ENCODE peak calls at places on chromosomes 4 and X, in four cellular contexts. N, E, S and M are unnamed samples.

GRCh38 chr4:22988526-22988925 is 295.8 kb downstream of the GBA3 start:
- DNase-seq in N (no peak), E (no peak), S (no peak), M (no peak)

GRCh38 chr4:3270141-3270611 is 21.2 kb downstream of the MSANTD1 start:
- DNase-seq in N (no peak), E (no peak), S (no peak), M (no peak)

GRCh38 chr4:78938474-78938867 is 767 bp downstream of the PAQR3 start:
- DNase-seq in N (peak), E (no peak), S (no peak), M (no peak)

GRCh38 chrX:70452143-70452733 is 7.6 kb downstream of the DLG3 start:
- DNase-seq in N (peak), E (peak), S (peak), M (peak)

GRCh38 chr4:98739718-98740117 is 81.3 kb upstream of the TSPAN5 start:
- DNase-seq in N (no peak), E (no peak), S (no peak), M (no peak)

GRCh38 chr4:183449193-183449888 is 4.9 kb downstream of the CDKN2AIP start:
- DNase-seq in N (peak), E (no peak), S (no peak), M (no peak)

GRCh38 chr4:36230523-36230922 is 13.8 kb downstream of the ARAP2 start:
- DNase-seq in N (no peak), E (no peak), S (no peak), M (no peak)

GRCh38 chr4:77181737-77182136 is 24.7 kb downstream of the CCNG2 start:
- DNase-seq in N (no peak), E (no peak), S (no peak), M (no peak)

GRCh38 chrX:36609653-36610585 is 398.2 kb upstream of the FAM47C start:
- DNase-seq in N (no peak), E (no peak), S (no peak), M (no peak)

GRCh38 chrX:112147206-112147605 is 64.6 kb upstream of the TRPC5 start:
- DNase-seq in N (no peak), E (no peak), S (no peak), M (no peak)

GRCh38 chrX:117610806-117611205 is 505.8 kb downstream of the KLHL13 start:
- DNase-seq in N (no peak), E (no peak), S (no peak), M (no peak)

GRCh38 chr4:109816082-109816442 is 500 bp downstream of the GAR1 start:
- DNase-seq in N (peak), E (peak), S (peak), M (no peak)

GRCh38 chr4:77538574-77539157 is 67.0 kb upstream of the CXCL13 start:
- DNase-seq in N (peak), E (no peak), S (no peak), M (peak)

GRCh38 chrX:136619889-136620505 is 28.0 kb upstream of the CD40LG start:
- DNase-seq in N (no peak), E (no peak), S (no peak), M (no peak)

GRCh38 chrX:152735101-152735500 is 1.5 kb downstream of the MAGEA12 start:
- DNase-seq in N (no peak), E (no peak), S (no peak), M (no peak)

GRCh38 chrX:40106677-40107290 is 9.0 kb upstream of the BCOR start:
- DNase-seq in N (no peak), E (no peak), S (no peak), M (no peak)

GRCh38 chr4:86670739-86671138 is 76.6 kb downstream of the PTPN13 start:
- DNase-seq in N (peak), E (no peak), S (no peak), M (peak)

GRCh38 chrX:23854945-23855344 is 52.8 kb downstream of the APOO start:
- DNase-seq in N (peak), E (no peak), S (no peak), M (no peak)

GRCh38 chrX:136204571-136204970 is 46.6 kb downstream of the MAP7D3 start:
- DNase-seq in N (peak), E (no peak), S (peak), M (peak)

GRCh38 chr4:136706942-136707341 is 825.4 kb downstream of the PCDH18 start:
- DNase-seq in N (no peak), E (no peak), S (no peak), M (no peak)

GRCh38 chrX:54748626-54749025 is 49.4 kb downstream of the ITIH6 start:
- DNase-seq in N (no peak), E (no peak), S (no peak), M (no peak)

GRCh38 chr4:47933798-47934197 is 19.4 kb upstream of the NFXL1 start:
- DNase-seq in N (peak), E (no peak), S (no peak), M (peak)

GRCh38 chr4:177446571-177446970 is 4.3 kb upstream of the AGA start:
- DNase-seq in N (no peak), E (no peak), S (no peak), M (no peak)

GRCh38 chr4:82043081-82043808 is 330.5 kb downstream of the HNRNPD start:
- DNase-seq in N (no peak), E (no peak), S (no peak), M (no peak)

GRCh38 chr4:57550143-57550542 is 440.0 kb upstream of the IGFBP7 start:
- DNase-seq in N (no peak), E (no peak), S (no peak), M (no peak)

GRCh38 chr4:147772056-147772455 is 40.2 kb downstream of the ARHGAP10 start:
- DNase-seq in N (no peak), E (no peak), S (no peak), M (no peak)

GRCh38 chrX:150257348-150258175 is 105.6 kb upstream of the MAMLD1 start:
- DNase-seq in N (no peak), E (no peak), S (no peak), M (no peak)

GRCh38 chr4:61555789-61556188 is 355.7 kb downstream of the ADGRL3 start:
- DNase-seq in N (peak), E (no peak), S (no peak), M (peak)

GRCh38 chrX:39740078-39740477 is 357.7 kb downstream of the BCOR start:
- DNase-seq in N (no peak), E (no peak), S (no peak), M (no peak)

GRCh38 chr4:156390599-156391296 is 437.1 kb upstream of the CTSO start:
- DNase-seq in N (peak), E (no peak), S (no peak), M (no peak)

GRCh38 chr4:5619913-5620625 is 88.3 kb downstream of the EVC2 start:
- DNase-seq in N (no peak), E (no peak), S (no peak), M (no peak)

GRCh38 chr4:3330682-3331081 is 37.9 kb downstream of the RGS12 start:
- DNase-seq in N (no peak), E (no peak), S (no peak), M (peak)

GRCh38 chrX:115533485-115533884 is 27.5 kb upstream of the PLS3 start:
- DNase-seq in N (peak), E (no peak), S (no peak), M (no peak)